ENCODE peak calls at places on chromosome 19, in six cellular contexts. D is ELF-1; L is activated CD8-positive, alpha-beta T cell treated with anti-CD3 and anti-CD28 coated beads, Interleukin-2, amount 10 ng/mL, durations not matched to agents 7 days and 5 days; W is NCI-H460; V is mesendoderm; G is ELR. H is an unnamed sample.

GRCh38 chr19:35184267-35184666 is 29.7 kb downstream of the FXYD5 start:
- DNase-seq in D (no peak), L (no peak), W (no peak), V (no peak), G (no peak), H (no peak)

GRCh38 chr19:46076951-46077814 is 36.4 kb upstream of the IGFL4 start:
- DNase-seq in D (peak), L (peak), W (peak), V (peak), G (peak), H (peak)

GRCh38 chr19:11330103-11330502 is 9.4 kb downstream of the RAB3D start:
- DNase-seq in D (no peak), L (no peak), W (no peak), V (no peak), G (no peak), H (no peak)

GRCh38 chr19:41351339-41352245 is 2.1 kb downstream of the TGFB1 start:
- DNase-seq in D (peak), L (peak), W (peak), V (peak), G (peak), H (peak)

GRCh38 chr19:41739361-41739760 is 16.0 kb upstream of the CEACAM6 start:
- DNase-seq in D (no peak), L (no peak), W (no peak), V (no peak), G (no peak), H (no peak)

GRCh38 chr19:48915757-48916156 is 15.6 kb downstream of the NUCB1 start:
- DNase-seq in D (no peak), L (no peak), W (no peak), V (no peak), G (no peak), H (no peak)

GRCh38 chr19:495440-496332 is 600 bp upstream of the MADCAM1 start:
- DNase-seq in D (peak), L (peak), W (no peak), V (peak), G (peak), H (peak)

GRCh38 chr19:6271721-6272410 is 7.9 kb downstream of the MLLT1 start:
- DNase-seq in D (peak), L (no peak), W (no peak), V (peak), G (peak), H (peak)

GRCh38 chr19:12801466-12802266 is at the start of the genes PRDX2 and THSD8:
- DNase-seq in D (peak), L (peak), W (no peak), V (peak), G (peak), H (peak)

GRCh38 chr19:34120846-34121639 is 51.3 kb upstream of the LSM14A start:
- DNase-seq in D (peak), L (peak), W (peak), V (peak), G (peak), H (peak)

GRCh38 chr19:5260381-5260967 is 80.1 kb downstream of the PTPRS start:
- DNase-seq in D (no peak), L (no peak), W (no peak), V (no peak), G (no peak), H (no peak)

GRCh38 chr19:52871466-52871865 is 14.0 kb upstream of the ZNF468 start:
- DNase-seq in D (no peak), L (no peak), W (no peak), V (no peak), G (no peak), H (no peak)

GRCh38 chr19:9903341-9903740 is 33.0 kb downstream of the OLFM2 start:
- DNase-seq in D (no peak), L (no peak), W (no peak), V (no peak), G (no peak), H (no peak)

GRCh38 chr19:30733826-30734550 is 361.8 kb downstream of the ZNF536 start:
- DNase-seq in D (no peak), L (no peak), W (no peak), V (peak), G (no peak), H (no peak)

H was measured in pancreas.